ENCODE peak calls at places on chromosome 12, in five cellular contexts. L is A549; Y is CD8-positive, alpha-beta memory T cell; W is thoracic aorta; X is tibial artery. C is an unnamed sample.

GRCh38 chr12:93751864-93752610 is 74.9 kb downstream of the CRADD start:
- DNase-seq in L (no peak), Y (no peak), W (no peak), X (no peak), C (no peak)

GRCh38 chr12:53695148-53696138 is 19.6 kb upstream of the ATP5MC2 start:
- DNase-seq in L (peak; percentile 55), Y (no peak), W (no peak), X (no peak), C (peak; percentile 38)

GRCh38 chr12:30548203-30548602 is 147.5 kb downstream of the IPO8 start:
- DNase-seq in L (no peak), Y (no peak), W (no peak), X (no peak), C (no peak)

GRCh38 chr12:27176765-27177164 is 67.3 kb upstream of the STK38L start:
- DNase-seq in L (peak; percentile 25), Y (no peak), W (no peak), X (no peak), C (peak; percentile 84)

GRCh38 chr12:19402743-19403400 is 36.4 kb upstream of the AEBP2 start:
- DNase-seq in L (no peak), Y (no peak), W (peak; percentile 6), X (no peak), C (peak; percentile 46)

GRCh38 chr12:108789546-108789945 is 58.2 kb upstream of the CORO1C start:
- DNase-seq in L (no peak), Y (no peak), W (no peak), X (no peak), C (no peak)

GRCh38 chr12:33832900-33833299 is 189.4 kb upstream of the ALG10 start:
- DNase-seq in L (no peak), Y (no peak), W (no peak), X (no peak), C (no peak)

GRCh38 chr12:89356069-89356665 is 3.9 kb upstream of the DUSP6 start:
- DNase-seq in L (no peak), Y (no peak), W (no peak), X (no peak), C (no peak)

GRCh38 chr12:132700212-132700913 is 10.3 kb upstream of the PGAM5 start:
- DNase-seq in L (no peak), Y (no peak), W (no peak), X (no peak), C (no peak)

GRCh38 chr12:27619308-27619707 is 76.9 kb upstream of the REP15 start:
- DNase-seq in L (peak; percentile 53), Y (no peak), W (no peak), X (no peak), C (peak; percentile 91)

GRCh38 chr12:52891044-52891443 is 13.8 kb downstream of the KRT8 start:
- DNase-seq in L (no peak), Y (no peak), W (no peak), X (no peak), C (no peak)

GRCh38 chr12:122867701-122868461 is 28.0 kb downstream of the VPS37B start:
- DNase-seq in L (peak; percentile 48), Y (no peak), W (no peak), X (no peak), C (peak; percentile 80)

GRCh38 chr12:107415834-107416233 is 269.8 kb upstream of the PWP1 start:
- DNase-seq in L (no peak), Y (no peak), W (no peak), X (no peak), C (peak; percentile 64)

GRCh38 chr12:128323115-128323514 is 56.1 kb downstream of the TMEM132C start:
- DNase-seq in L (no peak), Y (no peak), W (no peak), X (no peak), C (no peak)

GRCh38 chr12:66648336-66648735 is 30.5 kb downstream of the GRIP1 start:
- DNase-seq in L (no peak), Y (no peak), W (no peak), X (no peak), C (peak; percentile 48)

GRCh38 chr12:45431153-45431552 is 215.3 kb downstream of the ANO6 start:
- DNase-seq in L (no peak), Y (no peak), W (no peak), X (no peak), C (no peak)

GRCh38 chr12:85821216-85821615 is 15.0 kb downstream of the RASSF9 start:
- DNase-seq in L (no peak), Y (no peak), W (no peak), X (no peak), C (no peak)

GRCh38 chr12:89393551-89394121 is 41.3 kb upstream of the DUSP6 start:
- DNase-seq in L (no peak), Y (no peak), W (no peak), X (no peak), C (no peak)

GRCh38 chr12:21566907-21567355 is 37.7 kb downstream of the GYS2 start:
- DNase-seq in L (no peak), Y (no peak), W (no peak), X (no peak), C (no peak)

GRCh38 chr12:21561158-21561557 is 35.1 kb downstream of the SPX start:
- DNase-seq in L (no peak), Y (no peak), W (no peak), X (no peak), C (no peak)

GRCh38 chr12:21559855-21560569 is 33.9 kb downstream of the SPX start:
- DNase-seq in L (peak; percentile 19), Y (no peak), W (no peak), X (no peak), C (peak; percentile 63)

GRCh38 chr12:21566223-21566906 is 38.3 kb downstream of the GYS2 start:
- DNase-seq in L (no peak), Y (no peak), W (no peak), X (no peak), C (no peak)

GRCh38 chr12:21562859-21563258 is 36.8 kb downstream of the SPX start:
- DNase-seq in L (no peak), Y (no peak), W (no peak), X (no peak), C (no peak)
- H3K4me1 ChIP-seq in L (peaks cover 75% of the 10 kb centered on the region), Y (no peaks in the 10 kb centered on the region), W (no peaks in the 10 kb centered on the region), X (no peaks in the 10 kb centered on the region), C (no peaks in the 10 kb centered on the region)

GRCh38 chr12:642633-643477 is 20.4 kb downstream of the NINJ2 start:
- DNase-seq in L (peak; percentile 82), Y (peak; percentile 81), W (no peak), X (peak; percentile 62), C (no peak)
- H3K4me1 ChIP-seq in L (peaks cover 49% of the 10 kb centered on the region), Y (peaks cover 44% of the 10 kb centered on the region), W (peaks cover 53% of the 10 kb centered on the region), X (no peaks in the 10 kb centered on the region), C (no peaks in the 10 kb centered on the region)

DNA sequence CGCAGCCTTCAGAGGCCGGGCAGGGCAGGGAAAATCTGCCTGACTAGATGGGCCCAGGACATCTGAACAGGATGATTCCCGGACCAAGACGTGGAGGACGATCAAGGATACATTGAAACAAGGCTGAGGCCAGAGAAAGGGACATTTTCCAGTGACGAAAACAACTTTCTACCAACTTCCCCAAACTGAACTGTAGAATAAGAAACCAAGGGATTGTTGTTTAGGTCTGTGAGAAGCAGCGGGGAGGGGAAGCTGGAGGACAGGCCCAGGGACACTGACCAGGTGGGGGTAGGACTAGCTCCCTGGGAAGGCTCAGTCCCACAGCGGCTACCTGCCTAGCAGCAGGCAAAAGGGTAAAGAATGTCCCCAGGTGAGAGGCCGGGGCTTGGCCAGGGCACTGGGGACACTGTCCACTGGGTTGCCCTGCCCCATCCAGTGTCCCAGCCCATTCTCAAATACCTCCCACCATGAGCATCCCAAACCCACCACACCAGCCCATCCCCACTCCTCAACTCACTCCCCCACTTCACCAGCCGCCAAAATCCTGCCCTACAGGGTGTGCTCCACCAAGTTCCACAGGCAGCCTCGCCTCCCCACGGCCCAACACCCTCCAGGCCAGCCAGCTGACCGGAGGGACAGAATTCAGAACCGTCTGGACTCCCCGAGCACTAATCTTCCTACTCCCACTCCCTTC is 984 bp downstream of the TNFRSF1A start:
- DNase-seq in L (no peak), Y (no peak), W (no peak), X (no peak), C (no peak)
- H3K4me1 ChIP-seq in L (peaks cover 67% of the 10 kb centered on the region), Y (peaks cover 71% of the 10 kb centered on the region), W (peaks cover 68% of the 10 kb centered on the region), X (no peaks in the 10 kb centered on the region), C (peaks cover 22% of the 10 kb centered on the region)

GRCh38 chr12:113088037-113088436 is 31.5 kb downstream of the DTX1 start:
- DNase-seq in L (no peak), Y (no peak), W (no peak), X (no peak), C (no peak)
- H3K4me1 ChIP-seq in L (peaks cover 3% of the 10 kb centered on the region), Y (peaks cover 91% of the 10 kb centered on the region), W (peaks cover 4% of the 10 kb centered on the region), X (no peaks in the 10 kb centered on the region), C (no peaks in the 10 kb centered on the region)

DNA sequence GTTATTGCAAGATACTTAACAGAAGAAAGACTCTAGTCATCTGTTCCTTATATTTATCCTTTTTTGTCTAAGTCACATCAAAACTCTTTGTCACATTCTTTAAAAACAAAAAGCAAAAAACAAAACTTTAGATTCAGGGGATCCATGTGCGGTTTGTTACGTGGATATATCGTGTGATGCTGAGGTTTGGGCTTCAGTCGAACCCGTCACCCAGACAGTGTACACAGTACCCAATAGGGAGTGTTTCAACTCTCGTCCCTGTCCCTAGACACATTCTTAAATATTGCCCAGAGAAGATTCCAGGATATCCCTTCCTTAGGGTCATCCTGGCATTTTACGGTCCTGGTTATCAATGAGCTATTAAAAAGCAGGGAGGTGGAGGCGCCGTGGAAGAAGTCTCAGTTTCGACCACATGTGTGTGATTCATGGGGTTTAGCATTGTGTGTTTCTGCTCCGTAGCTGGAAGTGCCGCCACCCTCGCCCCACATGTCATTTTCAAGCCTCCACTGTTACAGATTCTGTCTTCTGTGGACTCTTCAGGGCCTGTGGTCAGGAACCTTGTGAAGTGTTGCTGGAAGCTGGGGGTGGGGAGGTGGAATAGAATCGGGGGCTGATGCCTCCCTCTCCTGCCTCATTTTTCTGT is 19.9 kb downstream of the CCND2 start:
- DNase-seq in L (no peak), Y (peak; percentile 22), W (no peak), X (no peak), C (no peak)
- H3K4me1 ChIP-seq in L (no peaks in the 10 kb centered on the region), Y (peaks cover 40% of the 10 kb centered on the region), W (peaks cover 47% of the 10 kb centered on the region), X (no peaks in the 10 kb centered on the region), C (no peaks in the 10 kb centered on the region)

GRCh38 chr12:50546441-50547318 is 41.9 kb downstream of the DIP2B start:
- DNase-seq in L (no peak), Y (no peak), W (no peak), X (no peak), C (no peak)
- H3K4me1 ChIP-seq in L (peaks cover 66% of the 10 kb centered on the region), Y (peaks cover 4% of the 10 kb centered on the region), W (peaks cover 16% of the 10 kb centered on the region), X (no peaks in the 10 kb centered on the region), C (peaks cover 37% of the 10 kb centered on the region)

GRCh38 chr12:2682301-2683282 is 112.2 kb upstream of the FKBP4 start:
- DNase-seq in L (peak; percentile 19), Y (peak; percentile 57), W (no peak), X (no peak), C (peak; percentile 8)
- H3K4me1 ChIP-seq in L (no peaks in the 10 kb centered on the region), Y (no peaks in the 10 kb centered on the region), W (no peaks in the 10 kb centered on the region), X (no peaks in the 10 kb centered on the region), C (no peaks in the 10 kb centered on the region)

DNA sequence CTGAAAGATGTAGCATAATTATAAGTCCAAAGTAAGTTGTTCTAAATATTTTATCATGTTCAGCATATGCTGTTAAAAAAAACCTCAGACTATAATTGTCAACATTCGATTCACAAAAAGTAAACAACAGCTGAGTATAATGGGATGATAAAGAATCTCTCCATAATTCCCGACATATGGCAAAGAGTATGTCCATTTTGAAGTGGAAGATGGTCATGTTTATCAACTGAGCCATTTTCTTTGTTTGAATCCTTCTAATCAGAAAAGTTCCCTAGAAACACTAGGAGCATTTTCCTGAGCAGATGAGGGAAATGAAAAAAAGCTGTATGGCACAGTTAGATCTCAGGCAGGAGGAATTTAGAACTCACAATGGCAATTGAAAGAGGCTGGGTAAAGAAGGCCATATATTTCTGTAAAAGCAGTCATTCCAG is 192.1 kb upstream of the AMIGO2 start:
- DNase-seq in L (no peak), Y (no peak), W (no peak), X (no peak), C (no peak)
- H3K4me1 ChIP-seq in L (peaks cover 66% of the 10 kb centered on the region), Y (peaks cover 67% of the 10 kb centered on the region), W (peaks cover 3% of the 10 kb centered on the region), X (no peaks in the 10 kb centered on the region), C (peaks cover 53% of the 10 kb centered on the region)